ENCODE peak calls at places on chromosomes 7 and 10, in four cellular contexts. N is skeletal muscle cell, P is RPMI7951, U is RWPE1. C is an unnamed sample.
A peak's percentile ranks its signal among the peaks of the same experiment; 100 is the strongest.

GRCh38 chr10:29734980-29735627 is 100.3 kb upstream of the SVIL start:
- DNase-seq in U (peak; percentile 56), P (peak; percentile 67), N (no peak), C (no peak)

GRCh38 chr10:87635498-87636312 is 24.0 kb upstream of the PAPSS2 start:
- DNase-seq in P (peak; percentile 85), N (peak; percentile 49), U (peak; percentile 64), C (peak; percentile 53)

GRCh38 chr7:36300696-36301350 is 88.8 kb upstream of the ANLN start:
- DNase-seq in P (peak; percentile 87), N (no peak), U (no peak), C (no peak)

GRCh38 chr10:43130756-43131155 is 7.5 kb upstream of the CSGALNACT2 start:
- DNase-seq in U (peak; percentile 49), P (no peak), N (no peak), C (no peak)

GRCh38 chr7:125516194-125516593 is 586.6 kb upstream of the POT1 start:
- DNase-seq in P (no peak), N (no peak), U (no peak), C (no peak)

GRCh38 chr10:133458710-133459453 is 5.1 kb downstream of the SCART1 start:
- DNase-seq in U (no peak), P (no peak), N (no peak), C (no peak)

GRCh38 chr10:90398551-90398950 is 459.3 kb downstream of the HTR7 start:
- DNase-seq in U (no peak), P (peak; percentile 48), N (no peak), C (no peak)

GRCh38 chr10:4086041-4086886 is 301.3 kb upstream of the KLF6 start:
- DNase-seq in P (no peak), N (peak; percentile 56), U (no peak), C (no peak)

GRCh38 chr10:125226823-125227222 is 66.5 kb upstream of the CTBP2 start:
- DNase-seq in P (no peak), N (no peak), U (no peak), C (no peak)

GRCh38 chr10:6918305-6918704 is 338.2 kb upstream of the PRKCQ start:
- DNase-seq in P (no peak), U (no peak), N (no peak), C (no peak)

GRCh38 chr7:93117327-93117726 is 452 bp downstream of the SAMD9 start:
- DNase-seq in U (no peak), P (no peak), N (no peak), C (no peak)

GRCh38 chr7:16299853-16300252 is 121.5 kb downstream of the CRPPA start:
- DNase-seq in N (no peak), P (no peak), U (no peak), C (no peak)

GRCh38 chr7:29606287-29606721 is 42.7 kb downstream of the PRR15 start:
- DNase-seq in P (peak; percentile 70), N (peak; percentile 56), U (peak; percentile 78), C (no peak)

GRCh38 chr7:150973571-150974451 is 4.3 kb downstream of the KCNH2 start:
- DNase-seq in P (no peak), U (no peak), N (no peak), C (no peak)

GRCh38 chr10:97355571-97355975 is 21.0 kb upstream of the FRAT2 start:
- DNase-seq in U (no peak), N (no peak), P (no peak), C (no peak)

GRCh38 chr7:79199266-79199665 is 254.2 kb downstream of the MAGI2 start:
- DNase-seq in N (peak; percentile 24), P (no peak), U (no peak), C (no peak)

GRCh38 chr7:34128762-34129161 is 223.4 kb downstream of the BMPER start:
- DNase-seq in U (peak; percentile 5), N (peak; percentile 75), P (peak; percentile 97), C (no peak)

GRCh38 chr10:132364594-132364970 is 32.4 kb upstream of the PWWP2B start:
- DNase-seq in U (no peak), N (no peak), P (no peak), C (no peak)

GRCh38 chr7:44278451-44279161 is 46.8 kb downstream of the CAMK2B start:
- DNase-seq in U (no peak), P (no peak), N (no peak), C (no peak)

GRCh38 chr7:121393005-121393366 is 3.1 kb downstream of the FAM3C start:
- DNase-seq in N (no peak), U (no peak), P (no peak), C (no peak)

GRCh38 chr10:119299531-119299930 is 92.2 kb downstream of the GRK5 start:
- DNase-seq in U (no peak), N (no peak), P (no peak), C (no peak)

GRCh38 chr10:9302142-9302746 is 1247.8 kb downstream of the GATA3 start:
- DNase-seq in P (peak; percentile 65), N (peak; percentile 4), U (peak; percentile 36), C (peak; percentile 65)

GRCh38 chr10:97525086-97525485 is 26.4 kb downstream of the UBTD1 start:
- DNase-seq in U (no peak), N (no peak), P (no peak), C (no peak)

GRCh38 chr7:128939075-128939860 is 1.5 kb downstream of the IRF5 start:
- DNase-seq in P (no peak), N (no peak), U (no peak), C (no peak)

GRCh38 chr7:158076215-158076614 is 511.4 kb downstream of the PTPRN2 start:
- DNase-seq in N (no peak), P (no peak), U (no peak), C (no peak)

GRCh38 chr10:1737222-1738061 is at the start of gene ADARB2:
- DNase-seq in U (peak; percentile 28), P (peak; percentile 13), N (no peak), C (no peak)

C was measured in foreskin melanocyte.